ENCODE peak calls at places on chromosomes 16 and 17, in seven cellular contexts. One of them, this sample, is unnamed.

GRCh38 chr17:28524476-28525415 is 18.6 kb downstream of the FOXN1 start:
- DNase-seq in EL: peak
- DNase-seq in stimulated activated CD4-positive, alpha-beta T cell treated with anti-CD3 and anti-CD28 coated beads, Interleukin-1b, Interleukin-23, amount 100 ng/mL, for 24 hours: no peak
- DNase-seq in ELF-1: peak
- DNase-seq in GM19239: no peak
- DNase-seq in AG09319: peak
- DNase-seq in SK-N-SH: no peak
- DNase-seq in this sample: no peak

GRCh38 chr17:30332057-30332542 is 1.8 kb downstream of the TMIGD1 start:
- DNase-seq in EL: peak
- DNase-seq in stimulated activated CD4-positive, alpha-beta T cell treated with anti-CD3 and anti-CD28 coated beads, Interleukin-1b, Interleukin-23, amount 100 ng/mL, for 24 hours: peak
- DNase-seq in ELF-1: no peak
- DNase-seq in GM19239: no peak
- DNase-seq in AG09319: no peak
- DNase-seq in SK-N-SH: no peak
- DNase-seq in this sample: no peak

GRCh38 chr17:35795007-35795870 is at the start of gene MMP28:
- DNase-seq in EL: peak
- DNase-seq in stimulated activated CD4-positive, alpha-beta T cell treated with anti-CD3 and anti-CD28 coated beads, Interleukin-1b, Interleukin-23, amount 100 ng/mL, for 24 hours: no peak
- DNase-seq in ELF-1: peak
- DNase-seq in GM19239: no peak
- DNase-seq in AG09319: no peak
- DNase-seq in SK-N-SH: peak
- DNase-seq in this sample: peak

GRCh38 chr17:44360826-44361225 is 2.8 kb downstream of the FAM171A2 start:
- DNase-seq in EL: peak
- DNase-seq in stimulated activated CD4-positive, alpha-beta T cell treated with anti-CD3 and anti-CD28 coated beads, Interleukin-1b, Interleukin-23, amount 100 ng/mL, for 24 hours: no peak
- DNase-seq in ELF-1: no peak
- DNase-seq in GM19239: no peak
- DNase-seq in AG09319: no peak
- DNase-seq in SK-N-SH: peak
- DNase-seq in this sample: peak

GRCh38 chr17:40320771-40321501 is 12.0 kb downstream of the RARA start:
- DNase-seq in EL: no peak
- DNase-seq in stimulated activated CD4-positive, alpha-beta T cell treated with anti-CD3 and anti-CD28 coated beads, Interleukin-1b, Interleukin-23, amount 100 ng/mL, for 24 hours: no peak
- DNase-seq in ELF-1: no peak
- DNase-seq in GM19239: no peak
- DNase-seq in AG09319: no peak
- DNase-seq in SK-N-SH: no peak
- DNase-seq in this sample: no peak

GRCh38 chr16:80527297-80527696 is 13.5 kb upstream of the DYNLRB2 start:
- DNase-seq in EL: peak
- DNase-seq in stimulated activated CD4-positive, alpha-beta T cell treated with anti-CD3 and anti-CD28 coated beads, Interleukin-1b, Interleukin-23, amount 100 ng/mL, for 24 hours: peak
- DNase-seq in ELF-1: peak
- DNase-seq in GM19239: no peak
- DNase-seq in AG09319: no peak
- DNase-seq in SK-N-SH: peak
- DNase-seq in this sample: peak

GRCh38 chr16:30896203-30896889 is at the start of gene CTF1:
- DNase-seq in EL: peak
- DNase-seq in stimulated activated CD4-positive, alpha-beta T cell treated with anti-CD3 and anti-CD28 coated beads, Interleukin-1b, Interleukin-23, amount 100 ng/mL, for 24 hours: no peak
- DNase-seq in ELF-1: peak
- DNase-seq in GM19239: no peak
- DNase-seq in AG09319: peak
- DNase-seq in SK-N-SH: peak
- DNase-seq in this sample: peak

GRCh38 chr17:82938486-82939212 is 98.8 kb upstream of the ZNF750 start:
- DNase-seq in EL: no peak
- DNase-seq in stimulated activated CD4-positive, alpha-beta T cell treated with anti-CD3 and anti-CD28 coated beads, Interleukin-1b, Interleukin-23, amount 100 ng/mL, for 24 hours: no peak
- DNase-seq in ELF-1: no peak
- DNase-seq in GM19239: no peak
- DNase-seq in AG09319: no peak
- DNase-seq in SK-N-SH: no peak
- DNase-seq in this sample: no peak

GRCh38 chr17:17182601-17183136 is 23.5 kb downstream of the PLD6 start:
- DNase-seq in EL: no peak
- DNase-seq in stimulated activated CD4-positive, alpha-beta T cell treated with anti-CD3 and anti-CD28 coated beads, Interleukin-1b, Interleukin-23, amount 100 ng/mL, for 24 hours: no peak
- DNase-seq in ELF-1: no peak
- DNase-seq in GM19239: no peak
- DNase-seq in AG09319: no peak
- DNase-seq in SK-N-SH: no peak
- DNase-seq in this sample: no peak

GRCh38 chr17:38464723-38465419 is 36.6 kb downstream of the ARHGAP23 start:
- DNase-seq in EL: peak
- DNase-seq in stimulated activated CD4-positive, alpha-beta T cell treated with anti-CD3 and anti-CD28 coated beads, Interleukin-1b, Interleukin-23, amount 100 ng/mL, for 24 hours: no peak
- DNase-seq in ELF-1: peak
- DNase-seq in GM19239: no peak
- DNase-seq in AG09319: peak
- DNase-seq in SK-N-SH: peak
- DNase-seq in this sample: peak

GRCh38 chr17:5747964-5748363 is 163.7 kb upstream of the NLRP1 start:
- DNase-seq in EL: no peak
- DNase-seq in stimulated activated CD4-positive, alpha-beta T cell treated with anti-CD3 and anti-CD28 coated beads, Interleukin-1b, Interleukin-23, amount 100 ng/mL, for 24 hours: no peak
- DNase-seq in ELF-1: no peak
- DNase-seq in GM19239: no peak
- DNase-seq in AG09319: no peak
- DNase-seq in SK-N-SH: no peak
- DNase-seq in this sample: no peak

GRCh38 chr17:43839670-43840101 is 6.7 kb upstream of the MPP3 start:
- DNase-seq in EL: no peak
- DNase-seq in stimulated activated CD4-positive, alpha-beta T cell treated with anti-CD3 and anti-CD28 coated beads, Interleukin-1b, Interleukin-23, amount 100 ng/mL, for 24 hours: no peak
- DNase-seq in ELF-1: no peak
- DNase-seq in GM19239: no peak
- DNase-seq in AG09319: no peak
- DNase-seq in SK-N-SH: no peak
- DNase-seq in this sample: no peak

GRCh38 chr16:10039220-10040096 is 142.8 kb downstream of the GRIN2A start:
- DNase-seq in EL: peak
- DNase-seq in stimulated activated CD4-positive, alpha-beta T cell treated with anti-CD3 and anti-CD28 coated beads, Interleukin-1b, Interleukin-23, amount 100 ng/mL, for 24 hours: no peak
- DNase-seq in ELF-1: peak
- DNase-seq in GM19239: peak
- DNase-seq in AG09319: no peak
- DNase-seq in SK-N-SH: peak
- DNase-seq in this sample: peak

GRCh38 chr17:75881678-75882454 is 3.5 kb upstream of the TRIM47 start:
- DNase-seq in EL: no peak
- DNase-seq in stimulated activated CD4-positive, alpha-beta T cell treated with anti-CD3 and anti-CD28 coated beads, Interleukin-1b, Interleukin-23, amount 100 ng/mL, for 24 hours: no peak
- DNase-seq in ELF-1: no peak
- DNase-seq in GM19239: no peak
- DNase-seq in AG09319: no peak
- DNase-seq in SK-N-SH: peak
- DNase-seq in this sample: no peak

GRCh38 chr16:10729104-10729503 is 14.5 kb upstream of the NUBP1 start:
- DNase-seq in EL: no peak
- DNase-seq in stimulated activated CD4-positive, alpha-beta T cell treated with anti-CD3 and anti-CD28 coated beads, Interleukin-1b, Interleukin-23, amount 100 ng/mL, for 24 hours: no peak
- DNase-seq in ELF-1: no peak
- DNase-seq in GM19239: no peak
- DNase-seq in AG09319: no peak
- DNase-seq in SK-N-SH: no peak
- DNase-seq in this sample: no peak

GRCh38 chr17:55668581-55668980 is 54.1 kb downstream of the TMEM100 start:
- DNase-seq in EL: no peak
- DNase-seq in stimulated activated CD4-positive, alpha-beta T cell treated with anti-CD3 and anti-CD28 coated beads, Interleukin-1b, Interleukin-23, amount 100 ng/mL, for 24 hours: no peak
- DNase-seq in ELF-1: peak
- DNase-seq in GM19239: no peak
- DNase-seq in AG09319: no peak
- DNase-seq in SK-N-SH: no peak
- DNase-seq in this sample: no peak

GRCh38 chr16:14375132-14375491 is 254.9 kb downstream of the PARN start:
- DNase-seq in EL: peak
- DNase-seq in stimulated activated CD4-positive, alpha-beta T cell treated with anti-CD3 and anti-CD28 coated beads, Interleukin-1b, Interleukin-23, amount 100 ng/mL, for 24 hours: no peak
- DNase-seq in ELF-1: no peak
- DNase-seq in GM19239: no peak
- DNase-seq in AG09319: no peak
- DNase-seq in SK-N-SH: no peak
- DNase-seq in this sample: no peak

GRCh38 chr16:85395207-85395912 is 217.8 kb upstream of the GSE1 start:
- DNase-seq in EL: peak
- DNase-seq in stimulated activated CD4-positive, alpha-beta T cell treated with anti-CD3 and anti-CD28 coated beads, Interleukin-1b, Interleukin-23, amount 100 ng/mL, for 24 hours: no peak
- DNase-seq in ELF-1: peak
- DNase-seq in GM19239: peak
- DNase-seq in AG09319: peak
- DNase-seq in SK-N-SH: peak
- DNase-seq in this sample: no peak

GRCh38 chr17:42855048-42855596 is 4.1 kb downstream of the AOC3 start:
- DNase-seq in EL: no peak
- DNase-seq in stimulated activated CD4-positive, alpha-beta T cell treated with anti-CD3 and anti-CD28 coated beads, Interleukin-1b, Interleukin-23, amount 100 ng/mL, for 24 hours: no peak
- DNase-seq in ELF-1: no peak
- DNase-seq in GM19239: no peak
- DNase-seq in AG09319: no peak
- DNase-seq in SK-N-SH: no peak
- DNase-seq in this sample: no peak

GRCh38 chr17:78838574-78839005 is 2.0 kb downstream of the USP36 start:
- DNase-seq in EL: no peak
- DNase-seq in stimulated activated CD4-positive, alpha-beta T cell treated with anti-CD3 and anti-CD28 coated beads, Interleukin-1b, Interleukin-23, amount 100 ng/mL, for 24 hours: no peak
- DNase-seq in ELF-1: peak
- DNase-seq in GM19239: no peak
- DNase-seq in AG09319: no peak
- DNase-seq in SK-N-SH: no peak
- DNase-seq in this sample: no peak

GRCh38 chr17:14061666-14062560 is 7.4 kb upstream of the COX10 start:
- DNase-seq in EL: peak
- DNase-seq in stimulated activated CD4-positive, alpha-beta T cell treated with anti-CD3 and anti-CD28 coated beads, Interleukin-1b, Interleukin-23, amount 100 ng/mL, for 24 hours: no peak
- DNase-seq in ELF-1: peak
- DNase-seq in GM19239: no peak
- DNase-seq in AG09319: peak
- DNase-seq in SK-N-SH: no peak
- DNase-seq in this sample: no peak

GRCh38 chr17:51827140-51827539 is 331.4 kb downstream of the CA10 start:
- DNase-seq in EL: no peak
- DNase-seq in stimulated activated CD4-positive, alpha-beta T cell treated with anti-CD3 and anti-CD28 coated beads, Interleukin-1b, Interleukin-23, amount 100 ng/mL, for 24 hours: no peak
- DNase-seq in ELF-1: no peak
- DNase-seq in GM19239: no peak
- DNase-seq in AG09319: no peak
- DNase-seq in SK-N-SH: no peak
- DNase-seq in this sample: no peak

GRCh38 chr17:17964710-17965109 is 7.5 kb downstream of the TOM1L2 start:
- DNase-seq in EL: no peak
- DNase-seq in stimulated activated CD4-positive, alpha-beta T cell treated with anti-CD3 and anti-CD28 coated beads, Interleukin-1b, Interleukin-23, amount 100 ng/mL, for 24 hours: no peak
- DNase-seq in ELF-1: no peak
- DNase-seq in GM19239: no peak
- DNase-seq in AG09319: no peak
- DNase-seq in SK-N-SH: no peak
- DNase-seq in this sample: no peak

GRCh38 chr16:88720396-88720970 is 14.2 kb downstream of the CTU2 start:
- DNase-seq in EL: no peak
- DNase-seq in stimulated activated CD4-positive, alpha-beta T cell treated with anti-CD3 and anti-CD28 coated beads, Interleukin-1b, Interleukin-23, amount 100 ng/mL, for 24 hours: no peak
- DNase-seq in ELF-1: no peak
- DNase-seq in GM19239: no peak
- DNase-seq in AG09319: no peak
- DNase-seq in SK-N-SH: no peak
- DNase-seq in this sample: no peak

GRCh38 chr17:72185571-72185970 is 64.8 kb downstream of the SOX9 start:
- DNase-seq in EL: no peak
- DNase-seq in stimulated activated CD4-positive, alpha-beta T cell treated with anti-CD3 and anti-CD28 coated beads, Interleukin-1b, Interleukin-23, amount 100 ng/mL, for 24 hours: no peak
- DNase-seq in ELF-1: no peak
- DNase-seq in GM19239: no peak
- DNase-seq in AG09319: no peak
- DNase-seq in SK-N-SH: no peak
- DNase-seq in this sample: no peak

GRCh38 chr16:17403859-17404545 is 66.8 kb downstream of the XYLT1 start:
- DNase-seq in EL: no peak
- DNase-seq in stimulated activated CD4-positive, alpha-beta T cell treated with anti-CD3 and anti-CD28 coated beads, Interleukin-1b, Interleukin-23, amount 100 ng/mL, for 24 hours: no peak
- DNase-seq in ELF-1: no peak
- DNase-seq in GM19239: no peak
- DNase-seq in AG09319: no peak
- DNase-seq in SK-N-SH: no peak
- DNase-seq in this sample: no peak

GRCh38 chr17:1532836-1533602 is 16.6 kb upstream of the INPP5K start:
- DNase-seq in EL: no peak
- DNase-seq in stimulated activated CD4-positive, alpha-beta T cell treated with anti-CD3 and anti-CD28 coated beads, Interleukin-1b, Interleukin-23, amount 100 ng/mL, for 24 hours: peak
- DNase-seq in ELF-1: peak
- DNase-seq in GM19239: no peak
- DNase-seq in AG09319: no peak
- DNase-seq in SK-N-SH: peak
- DNase-seq in this sample: peak

GRCh38 chr17:68310141-68310540 is 18.8 kb downstream of the ARSG start:
- DNase-seq in EL: no peak
- DNase-seq in stimulated activated CD4-positive, alpha-beta T cell treated with anti-CD3 and anti-CD28 coated beads, Interleukin-1b, Interleukin-23, amount 100 ng/mL, for 24 hours: no peak
- DNase-seq in ELF-1: no peak
- DNase-seq in GM19239: no peak
- DNase-seq in AG09319: no peak
- DNase-seq in SK-N-SH: no peak
- DNase-seq in this sample: no peak

GRCh38 chr17:45782889-45783592 is 1.1 kb upstream of the CRHR1 start:
- DNase-seq in EL: no peak
- DNase-seq in stimulated activated CD4-positive, alpha-beta T cell treated with anti-CD3 and anti-CD28 coated beads, Interleukin-1b, Interleukin-23, amount 100 ng/mL, for 24 hours: peak
- DNase-seq in ELF-1: peak
- DNase-seq in GM19239: no peak
- DNase-seq in AG09319: no peak
- DNase-seq in SK-N-SH: peak
- DNase-seq in this sample: peak

GRCh38 chr17:49111934-49112333 is 20.6 kb upstream of the B4GALNT2 start:
- DNase-seq in EL: no peak
- DNase-seq in stimulated activated CD4-positive, alpha-beta T cell treated with anti-CD3 and anti-CD28 coated beads, Interleukin-1b, Interleukin-23, amount 100 ng/mL, for 24 hours: no peak
- DNase-seq in ELF-1: no peak
- DNase-seq in GM19239: no peak
- DNase-seq in AG09319: no peak
- DNase-seq in SK-N-SH: no peak
- DNase-seq in this sample: no peak

GRCh38 chr17:57557793-57558681 is 187.1 kb downstream of the CCDC182 start:
- DNase-seq in EL: peak
- DNase-seq in stimulated activated CD4-positive, alpha-beta T cell treated with anti-CD3 and anti-CD28 coated beads, Interleukin-1b, Interleukin-23, amount 100 ng/mL, for 24 hours: no peak
- DNase-seq in ELF-1: peak
- DNase-seq in GM19239: no peak
- DNase-seq in AG09319: no peak
- DNase-seq in SK-N-SH: no peak
- DNase-seq in this sample: no peak

This sample was measured in neural progenitor cell.